ENCODE peak calls at places on chromosome X, in seven cellular contexts. O, Z, I, X, Y, S and E are unnamed samples. For H3K4me1, the result is how much of the 10 kb centered on the place peaks cover.

GRCh38 chrX:119481218-119481875 is 13.1 kb downstream of the SLC25A5 start:
- DNase-seq in Z (no peak), S (peak), X (peak), O (no peak), Y (no peak), I (no peak), E (no peak)

GRCh38 chrX:107736781-107737531 is 38.6 kb downstream of the TSC22D3 start:
- DNase-seq in I (no peak), Y (peak), S (no peak), O (no peak), X (no peak), Z (no peak), E (no peak)

GRCh38 chrX:100083146-100083715 is 326.8 kb downstream of the PCDH19 start:
- DNase-seq in Y (no peak), Z (peak), S (no peak), O (no peak), X (no peak), I (no peak), E (no peak)

GRCh38 chrX:45849261-45849660 is 648.6 kb upstream of the DIPK2B start:
- DNase-seq in S (no peak), O (no peak), X (no peak), I (peak), Z (peak), Y (no peak), E (no peak)

GRCh38 chrX:57817302-57817701 is 93.0 kb downstream of the ZXDA start:
- DNase-seq in I (no peak), S (no peak), O (no peak), Y (no peak), Z (no peak), X (no peak), E (no peak)

GRCh38 chrX:23901805-23902204 is 5.9 kb downstream of the APOO start:
- DNase-seq in X (no peak), O (peak), Y (peak), S (no peak), I (peak), Z (peak), E (no peak)

GRCh38 chrX:122238801-122239200 is 945.3 kb upstream of the GRIA3 start:
- DNase-seq in I (no peak), O (no peak), S (no peak), Z (no peak), X (no peak), Y (no peak), E (no peak)

GRCh38 chrX:3820170-3820569 is 106.7 kb upstream of the PRKX start:
- DNase-seq in O (no peak), I (no peak), S (no peak), X (no peak), Y (no peak), Z (no peak), E (no peak)

GRCh38 chrX:137278825-137279224 is 245.0 kb upstream of the GPR101 start:
- DNase-seq in Z (no peak), I (no peak), Y (no peak), O (no peak), S (no peak), X (no peak), E (no peak)

GRCh38 chrX:110394653-110395052 is 36.0 kb downstream of the RTL9 start:
- DNase-seq in Z (no peak), I (no peak), S (no peak), Y (no peak), O (no peak), X (no peak), E (no peak)

GRCh38 chrX:16978193-16978984 is 31.9 kb downstream of the REPS2 start:
- DNase-seq in X (no peak), Z (no peak), I (no peak), S (no peak), O (peak), Y (no peak), E (no peak)

GRCh38 chrX:102516314-102516936 is at the start of gene TMSB15A:
- DNase-seq in O (peak), Y (peak), I (no peak), S (peak), Z (peak), X (peak), E (peak)

GRCh38 chrX:67893931-67894330 is 350.1 kb downstream of the AR start:
- DNase-seq in Z (peak), X (no peak), O (no peak), S (no peak), I (no peak), Y (no peak), E (no peak)

GRCh38 chrX:153582896-153583295 is 16.0 kb downstream of the CCNQ start:
- DNase-seq in S (no peak), Y (no peak), Z (peak), I (no peak), O (no peak), X (no peak), E (no peak)

GRCh38 chrX:23783569-23784486 is 855 bp downstream of the SAT1 start:
- DNase-seq in Y (no peak), Z (no peak), I (no peak), X (no peak), O (no peak), S (no peak), E (no peak)

GRCh38 chrX:41153453-41153852 is 68.2 kb downstream of the USP9X start:
- DNase-seq in Y (no peak), O (no peak), X (no peak), I (no peak), Z (no peak), S (no peak), E (no peak)

GRCh38 chrX:23610491-23610890 is 56.8 kb upstream of the PRDX4 start:
- DNase-seq in S (no peak), O (no peak), X (no peak), I (no peak), Z (no peak), Y (no peak), E (no peak)

GRCh38 chrX:71195959-71196727 is 26.9 kb upstream of the GJB1 start:
- DNase-seq in Y (no peak), I (no peak), O (no peak), X (no peak), S (no peak), Z (no peak), E (no peak)

GRCh38 chrX:12770440-12770839 is 20.8 kb upstream of the PRPS2 start:
- DNase-seq in Y (no peak), I (no peak), S (no peak), O (no peak), Z (peak), X (no peak), E (no peak)

GRCh38 chrX:154043003-154043402 is 23.3 kb upstream of the IRAK1 start:
- DNase-seq in Z (no peak), Y (peak), O (peak), S (no peak), X (no peak), I (no peak), E (no peak)

GRCh38 chrX:574355-574754 is 56.2 kb upstream of the SHOX start:
- DNase-seq in S (no peak), X (no peak), Y (no peak), O (no peak), I (no peak), Z (peak), E (no peak)

GRCh38 chrX:85503258-85504158 is 124.0 kb upstream of the POF1B start:
- DNase-seq in Y (no peak), X (no peak), S (no peak), I (no peak), Z (no peak), O (no peak), E (no peak)

GRCh38 chrX:84933956-84934556 is 69.6 kb upstream of the APOOL start:
- DNase-seq in Y (no peak), O (no peak), I (no peak), Z (no peak), X (no peak), S (no peak), E (no peak)

GRCh38 chrX:38799995-38800394 is 1.3 kb upstream of the MID1IP1 start:
- DNase-seq in X (no peak), I (no peak), Z (no peak), O (no peak), Y (no peak), S (no peak), E (no peak)

GRCh38 chrX:153866302-153867019 is 19.5 kb downstream of the L1CAM start:
- DNase-seq in O (no peak), X (no peak), I (no peak), Z (no peak), S (no peak), Y (no peak), E (no peak)

GRCh38 chrX:134821901-134822300 is 163.6 kb upstream of the PLAC1 start:
- DNase-seq in Y (no peak), O (no peak), X (no peak), Z (no peak), I (no peak), S (no peak), E (no peak)

GRCh38 chrX:34546366-34546765 is 110.7 kb downstream of the TMEM47 start:
- DNase-seq in O (no peak), Y (no peak), X (no peak), I (no peak), S (no peak), Z (no peak), E (no peak)

GRCh38 chrX:128769511-128769910 is 717.3 kb upstream of the ACTRT1 start:
- DNase-seq in Z (no peak), X (no peak), O (no peak), Y (no peak), I (no peak), S (no peak), E (no peak)

GRCh38 chrX:70289793-70290770 is at the start of the genes KIF4A and PDZD11:
- DNase-seq in X (peak), I (peak), O (peak), Z (peak), S (peak), Y (peak), E (peak)

GRCh38 chrX:146056511-146057081 is 239.0 kb downstream of the SLITRK2 start:
- DNase-seq in Y (no peak), S (no peak), I (no peak), Z (peak), X (no peak), O (no peak), E (no peak)

GRCh38 chrX:21374163-21374993 is at the start of gene CNKSR2:
- DNase-seq in I (no peak), S (peak), O (peak), Z (peak), X (peak), Y (peak), E (no peak)

GRCh38 chrX:54007682-54008081 is 36.6 kb downstream of the PHF8 start:
- DNase-seq in S (no peak), Y (no peak), O (no peak), I (no peak), Z (no peak), X (no peak), E (no peak)

GRCh38 chrX:139692908-139693307 is 15.1 kb downstream of the MCF2 start:
- DNase-seq in I (no peak), Y (no peak), O (no peak), S (no peak), Z (no peak), X (no peak), E (no peak)

GRCh38 chrX:68354869-68355628 is 78.2 kb downstream of the OPHN1 start:
- DNase-seq in Z (no peak), I (no peak), X (no peak), S (no peak), O (no peak), Y (no peak), E (no peak)

GRCh38 chrX:109472939-109473713 is 8.8 kb downstream of the GUCY2F start:
- DNase-seq in O (no peak), Z (peak), S (no peak), X (no peak), Y (no peak), I (peak), E (no peak)

GRCh38 chrX:125203379-125203736 is 116.3 kb upstream of the TEX13C start:
- DNase-seq in Z (peak), S (peak), I (no peak), O (no peak), Y (peak), X (peak), E (no peak)

GRCh38 chrX:125203737-125204578 is 115.7 kb upstream of the TEX13C start:
- DNase-seq in S (peak), O (no peak), I (no peak), X (peak), Z (peak), Y (peak), E (no peak)

GRCh38 chrX:125205918-125206665 is 113.6 kb upstream of the TEX13C start:
- DNase-seq in Y (peak), O (no peak), X (peak), Z (peak), I (no peak), S (no peak), E (no peak)

GRCh38 chrX:125202486-125203378 is 116.9 kb upstream of the TEX13C start:
- DNase-seq in Y (no peak), Z (peak), S (no peak), O (no peak), I (no peak), X (no peak), E (no peak)

DNA sequence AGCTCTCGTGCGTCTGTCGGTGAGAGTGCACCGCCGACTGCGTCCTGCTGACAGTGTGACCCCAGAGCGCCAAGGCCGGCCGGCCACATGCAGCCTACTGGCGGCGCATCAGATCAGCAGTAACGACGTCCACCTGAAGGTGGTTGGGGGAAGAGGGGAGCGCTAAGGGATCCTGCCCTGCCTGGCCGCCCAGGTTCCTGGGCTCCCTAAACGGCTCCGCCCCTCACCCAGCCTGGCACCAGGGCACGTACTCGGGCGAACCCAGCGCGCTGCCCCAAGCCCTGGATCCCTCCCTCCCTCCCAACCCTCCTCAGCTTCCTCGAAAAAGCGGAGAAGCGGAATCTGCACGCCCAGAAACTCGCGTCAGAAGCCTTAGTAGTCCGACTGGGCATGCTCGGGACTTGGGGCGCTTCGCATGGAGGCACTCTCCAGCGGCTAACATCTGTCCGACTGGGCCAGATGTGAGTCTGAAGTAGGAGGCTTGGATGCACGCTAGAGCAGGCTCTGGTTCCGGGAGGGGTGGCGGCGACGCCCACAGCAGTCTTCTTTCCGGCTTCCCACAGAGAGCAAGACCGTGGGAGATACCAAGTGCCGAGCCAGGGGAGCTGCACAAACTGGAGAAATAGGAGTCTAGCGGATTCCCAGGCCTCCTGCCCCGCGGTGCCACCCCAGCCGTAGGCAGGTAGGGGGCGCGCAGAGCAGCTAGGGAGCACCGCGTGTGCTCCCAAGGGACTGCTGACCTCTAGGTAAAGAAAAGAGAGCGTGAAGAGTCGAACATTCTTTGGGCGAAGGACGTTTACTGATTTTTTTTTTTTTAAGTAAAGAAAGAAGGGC is 114.4 kb upstream of the TEX13C start:
- DNase-seq in X (peak), Z (peak), O (no peak), Y (peak), S (no peak), I (no peak), E (no peak)
- H3K27ac ChIP-seq in X (no peak), Z (no peak), O (peak), Y (peak), S (no peak), I (no peak), E (no peak)

GRCh38 chrX:136166221-136166855 is 19.0 kb downstream of the FHL1 start:
- DNase-seq in Z (peak), O (no peak), S (no peak), Y (no peak), X (no peak), I (no peak), E (no peak)
- TF ChIP-seq CTCF in Z (peak), O (no peak), S (peak), Y (peak), X (peak), I (no peak), E (peak)

DNA sequence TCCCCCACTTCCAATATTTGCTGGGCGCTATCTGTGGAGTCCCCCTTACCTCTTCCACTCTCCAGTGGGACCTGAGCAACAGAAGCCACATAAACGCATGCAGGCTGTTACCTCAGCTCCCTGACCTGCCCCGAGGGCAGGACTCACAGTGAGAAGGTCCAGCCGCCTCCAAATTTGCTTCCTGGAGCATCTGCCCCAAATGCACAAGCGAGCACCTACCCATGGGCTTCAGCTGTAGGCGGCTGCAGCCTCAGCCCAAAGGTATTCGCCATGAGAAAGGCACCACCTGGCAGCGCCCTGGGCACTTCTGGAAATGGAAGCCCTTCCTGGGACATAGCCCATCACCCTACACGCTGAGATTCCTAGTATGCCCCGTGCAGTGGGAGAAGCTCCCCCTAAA is 23.4 kb downstream of the SPACA5 start:
- DNase-seq in O (no peak), S (no peak), Z (no peak), X (no peak), I (no peak), Y (no peak), E (no peak)
- H3K4me1 ChIP-seq in O (under half), S (under half), Z (under half), X (under half), I (under half), Y (under half), E (under half)

GRCh38 chrX:150761176-150761818 is 68.1 kb downstream of the MTMR1 start:
- DNase-seq in O (no peak), X (no peak), I (no peak), Z (no peak), Y (no peak), S (no peak), E (peak)

GRCh38 chrX:150753968-150754367 is 60.8 kb downstream of the MTMR1 start:
- DNase-seq in Y (no peak), X (no peak), I (no peak), O (no peak), S (no peak), Z (no peak), E (no peak)

GRCh38 chrX:150761819-150762216 is 68.6 kb downstream of the MTMR1 start:
- DNase-seq in Y (no peak), S (no peak), Z (no peak), I (no peak), O (no peak), X (no peak), E (no peak)

GRCh38 chrX:150759568-150760416 is 66.6 kb downstream of the MTMR1 start:
- DNase-seq in Z (no peak), I (no peak), O (no peak), X (no peak), S (no peak), Y (no peak), E (peak)

GRCh38 chrX:150757371-150757770 is 64.2 kb downstream of the MTMR1 start:
- DNase-seq in X (no peak), S (no peak), Z (no peak), Y (no peak), I (no peak), O (no peak), E (peak)
- H3K27ac ChIP-seq in X (no peak), S (no peak), Z (no peak), Y (no peak), I (no peak), O (no peak), E (no peak)

DNA sequence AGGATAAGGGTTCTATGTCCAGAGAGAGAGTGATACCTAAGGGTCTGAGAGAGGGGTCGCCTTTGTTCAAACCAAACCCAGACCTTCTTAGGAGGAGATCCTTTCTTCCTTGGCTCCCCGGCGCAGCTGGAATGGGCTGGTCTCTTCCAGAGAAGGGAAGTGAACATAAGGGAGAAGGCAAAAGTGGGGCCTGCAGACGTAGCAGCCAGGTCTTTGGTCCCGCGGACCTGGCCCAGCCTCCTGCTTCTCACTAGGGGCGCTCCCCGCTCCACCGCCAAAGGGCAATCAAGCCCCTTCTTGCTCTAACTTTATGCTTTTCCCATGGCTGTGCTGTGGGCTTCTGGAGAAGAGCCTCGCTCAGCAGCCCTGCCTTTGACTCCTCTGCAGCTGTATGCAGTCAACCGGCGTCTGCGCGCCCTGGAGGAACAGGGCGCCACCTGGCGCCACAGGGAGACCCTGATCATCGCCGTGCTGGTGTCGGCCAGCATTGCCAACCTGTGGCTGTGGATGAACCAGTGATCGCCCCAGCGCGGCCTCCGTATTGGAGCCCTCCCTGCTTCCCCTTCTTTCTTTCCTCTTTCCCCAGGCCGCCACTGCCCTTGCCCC is 6.5 kb downstream of the FATE1 start:
- DNase-seq in X (peak), I (peak), S (no peak), Y (peak), Z (peak), O (no peak), E (no peak)
- TF ChIP-seq CTCF in X (peak), I (peak), S (peak), Y (no peak), Z (peak), O (peak), E (no peak)